ENCODE peak calls at places on chromosomes 12 and 14, in four cellular contexts. C is HCT116, E is PC-3, J is IMR-90. S is an unnamed sample. For H3K27me3, the result is how much of the 10 kb centered on the place peaks cover.

GRCh38 chr12:74780458-74781241 is 243.0 kb downstream of the ATXN7L3B start:
- DNase-seq in C (no peak), J (peak), E (peak), S (no peak)

GRCh38 chr14:105484069-105484996 is 2.4 kb upstream of the CRIP1 start:
- DNase-seq in E (no peak), J (no peak), C (no peak), S (no peak)

GRCh38 chr12:27818421-27818918 is 38.4 kb upstream of the MANSC4 start:
- DNase-seq in E (peak), C (no peak), J (peak), S (no peak)

GRCh38 chr12:117026921-117027250 is 72.3 kb downstream of the TESC start:
- DNase-seq in E (no peak), C (no peak), J (no peak), S (no peak)

GRCh38 chr14:34770901-34771300 is 56.5 kb upstream of the CFL2 start:
- DNase-seq in J (no peak), C (no peak), E (no peak), S (no peak)

GRCh38 chr14:94173471-94173884 is 644 bp upstream of the PPP4R4 start:
- DNase-seq in C (no peak), J (no peak), E (no peak), S (no peak)

GRCh38 chr12:68792952-68793351 is 15.0 kb upstream of the MDM2 start:
- DNase-seq in E (peak), J (peak), C (peak), S (peak)

GRCh38 chr14:105085766-105086165 is 20.5 kb upstream of the GPR132 start:
- DNase-seq in J (no peak), E (no peak), C (no peak), S (no peak)

GRCh38 chr14:99565383-99565782 is 38.6 kb downstream of the CCDC85C start:
- DNase-seq in C (no peak), J (no peak), E (peak), S (no peak)

GRCh38 chr14:100348779-100349708 is 25.9 kb downstream of the SLC25A47 start:
- DNase-seq in J (no peak), C (no peak), E (no peak), S (peak)

GRCh38 chr12:109385339-109386078 is 37.8 kb downstream of the MYO1H start:
- DNase-seq in E (peak), C (peak), J (peak), S (peak)

GRCh38 chr12:76879710-76880025 is 849 bp upstream of the CSRP2 start:
- DNase-seq in E (no peak), C (no peak), J (no peak), S (no peak)

GRCh38 chr12:41076114-41076513 is 112.0 kb upstream of the PDZRN4 start:
- DNase-seq in C (no peak), E (no peak), J (no peak), S (no peak)

GRCh38 chr12:98901189-98901588 is 256.1 kb downstream of the APAF1 start:
- DNase-seq in C (no peak), E (no peak), J (no peak), S (peak)

GRCh38 chr12:117468016-117468415 is 106.6 kb upstream of the NOS1 start:
- DNase-seq in J (no peak), C (no peak), E (no peak), S (no peak)

GRCh38 chr12:124923906-124924734 is 9.7 kb upstream of the UBC start:
- DNase-seq in J (peak), C (no peak), E (peak), S (peak)

GRCh38 chr12:3421191-3421590 is 69.8 kb upstream of the PRMT8 start:
- DNase-seq in J (no peak), C (no peak), E (no peak), S (peak)

GRCh38 chr12:3419538-3419937 is 71.5 kb upstream of the PRMT8 start:
- DNase-seq in C (no peak), J (no peak), E (no peak), S (no peak)

GRCh38 chr12:3418609-3419469 is 72.2 kb upstream of the PRMT8 start:
- DNase-seq in C (no peak), E (no peak), J (no peak), S (peak)

GRCh38 chr12:3421599-3421998 is 69.4 kb upstream of the PRMT8 start:
- DNase-seq in E (no peak), J (no peak), C (no peak), S (peak)

DNA sequence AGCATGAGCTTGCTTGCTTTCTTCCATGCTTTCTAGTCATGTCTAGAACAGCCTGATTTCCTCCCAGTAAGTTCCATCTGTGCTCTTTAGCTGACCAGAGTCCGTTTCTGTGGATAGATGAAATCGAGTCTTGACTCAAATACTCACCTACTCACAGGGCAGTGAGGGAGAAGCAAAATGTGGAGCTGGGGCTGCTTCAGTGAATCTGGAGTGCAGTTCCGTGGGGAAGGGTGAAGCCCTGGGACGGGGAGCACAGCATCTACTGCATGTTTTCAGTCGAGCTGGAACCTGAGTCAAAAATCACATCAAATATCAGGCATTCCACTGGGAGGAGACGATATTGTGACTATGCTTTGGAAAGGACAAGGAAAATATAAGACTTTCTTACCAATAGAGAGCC is 70.3 kb upstream of the PRMT8 start:
- DNase-seq in J (no peak), C (no peak), E (no peak), S (peak)
- H3K27me3 ChIP-seq in J (under half), C (under half), E (under half), S (under half)

GRCh38 chr12:58916153-58916709 is 4.1 kb downstream of the LRIG3 start:
- DNase-seq in E (no peak), J (no peak), C (no peak), S (no peak)
- H3K9ac ChIP-seq in E (no peak), J (peak), C (no peak), S (peak)

DNA sequence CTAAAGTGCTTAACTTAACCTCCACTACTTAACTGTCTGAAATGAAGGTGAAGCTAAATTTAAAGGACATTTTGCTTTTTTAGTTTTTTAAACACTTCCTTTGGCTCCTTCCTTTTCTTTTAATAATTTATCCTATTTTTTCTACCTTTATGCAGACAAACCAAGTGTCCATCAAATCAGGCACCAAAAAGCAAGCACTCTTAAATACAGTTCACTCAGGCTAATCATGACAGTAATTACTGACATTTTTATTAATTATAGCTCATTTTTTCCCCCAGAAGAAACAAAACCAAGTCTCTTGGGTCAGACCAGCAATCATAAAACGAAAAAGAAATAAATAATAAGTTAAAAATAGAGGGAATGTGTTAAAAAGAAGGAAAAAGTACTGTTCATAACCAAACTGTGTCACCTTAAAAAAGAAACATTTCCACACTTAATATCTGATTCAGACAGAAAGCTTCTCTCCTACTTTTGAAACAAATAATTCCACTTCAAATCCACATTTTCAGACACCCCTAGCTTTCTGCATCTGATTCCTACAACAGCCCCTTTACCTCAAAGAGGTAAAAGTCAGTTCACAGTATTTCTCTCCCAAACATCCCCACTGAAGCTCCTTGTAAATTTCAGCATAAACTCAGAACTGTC is 5.5 kb upstream of the CCND2 start:
- DNase-seq in C (no peak), E (no peak), J (no peak), S (no peak)
- TF ChIP-seq CTCF in C (no peak), E (no peak), J (no peak), S (no peak)

DNA sequence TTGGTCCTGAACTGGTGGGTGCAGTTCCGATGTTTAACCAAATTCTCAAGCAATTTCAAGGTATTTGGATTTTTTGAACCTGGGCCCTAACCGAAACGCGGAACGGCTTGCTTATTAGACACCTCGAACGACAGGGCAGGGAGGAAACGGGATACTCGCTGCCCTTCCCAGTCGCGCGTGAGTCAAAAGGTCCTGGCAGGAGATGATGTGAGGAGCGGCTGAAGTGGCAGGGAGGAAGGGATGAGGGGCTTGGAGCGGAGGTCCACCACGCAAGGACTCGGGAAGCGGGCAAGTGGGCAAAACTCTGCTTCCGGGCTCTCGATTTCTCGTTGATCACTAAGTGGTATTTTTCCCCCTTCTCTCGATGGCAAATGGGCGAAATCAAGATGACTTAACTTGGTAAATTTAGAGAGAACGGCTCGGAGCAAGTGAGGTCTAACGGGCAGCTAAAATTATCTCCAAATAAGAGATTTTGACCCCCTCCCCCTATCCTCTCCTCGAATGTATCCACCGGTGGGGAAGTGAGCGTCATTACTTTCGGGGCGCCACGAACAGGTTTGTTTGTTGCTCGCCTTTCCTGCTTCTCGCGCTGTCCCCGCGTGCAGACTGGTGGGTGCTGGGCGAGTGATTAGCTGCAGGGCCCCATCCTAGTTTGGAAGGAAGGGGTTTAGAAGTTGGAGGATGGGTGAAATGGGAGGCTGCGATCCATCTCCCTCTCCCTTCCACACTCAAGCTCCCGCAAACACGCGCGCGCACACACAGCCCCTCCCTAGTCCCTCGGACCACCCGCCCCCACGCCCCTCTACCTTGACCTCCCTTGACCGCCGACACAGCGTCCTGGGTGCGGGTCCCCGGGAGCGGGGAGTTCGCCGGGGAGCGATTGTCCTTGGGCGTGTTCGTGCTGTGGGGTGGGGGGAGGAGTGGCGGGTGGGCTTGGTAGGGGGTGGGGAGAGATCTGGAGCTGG is 987 bp upstream of the NTF3 start:
- DNase-seq in E (no peak), J (peak), C (no peak), S (peak)
- H3K27me3 ChIP-seq in E (under half), J (under half), C (under half), S (half or more)

GRCh38 chr14:64704743-64705405 is 650 bp downstream of the PLEKHG3 start:
- DNase-seq in C (no peak), J (peak), E (no peak), S (peak)
- H3K9ac ChIP-seq in C (peak), J (peak), E (peak), S (peak)

GRCh38 chr12:63445266-63445665 is 223.0 kb downstream of the DPY19L2 start:
- DNase-seq in J (no peak), E (no peak), C (no peak), S (no peak)

DNA sequence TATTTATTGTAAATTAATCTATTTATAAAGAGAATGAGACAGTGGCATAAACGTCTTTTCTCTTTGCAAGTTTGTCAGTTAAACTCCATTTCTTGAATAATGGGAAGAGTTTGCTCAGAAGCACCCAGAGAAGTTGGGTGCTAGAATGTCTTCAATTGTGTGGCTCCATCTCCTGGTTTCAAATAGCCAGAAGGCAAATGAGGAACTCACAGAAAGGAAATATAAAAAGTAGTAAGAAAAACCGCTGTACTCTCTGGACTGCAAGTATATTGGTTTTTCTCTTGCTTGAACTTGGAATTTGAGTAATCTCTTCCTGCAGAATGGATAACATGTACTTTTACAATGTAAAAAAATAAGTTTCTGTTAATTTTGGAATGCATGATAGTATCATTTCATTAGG is 217.5 kb downstream of the DPY19L2 start:
- DNase-seq in J (no peak), E (no peak), C (no peak), S (no peak)
- TF ChIP-seq CTCF in J (no peak), E (no peak), C (no peak), S (peak)

GRCh38 chr14:101397206-101397605 is 164.1 kb upstream of the DIO3 start:
- DNase-seq in E (no peak), J (no peak), C (no peak), S (no peak)
- H3K27me3 ChIP-seq in E (under half), J (under half), C (under half), S (under half)

GRCh38 chr14:77040309-77040994 is 11.9 kb upstream of the IRF2BPL start:
- DNase-seq in J (peak), C (peak), E (peak), S (peak)

GRCh38 chr14:77037886-77038511 is 9.5 kb upstream of the IRF2BPL start:
- DNase-seq in E (peak), J (no peak), C (no peak), S (no peak)

GRCh38 chr14:77040059-77040308 is 11.5 kb upstream of the IRF2BPL start:
- DNase-seq in J (no peak), E (no peak), C (no peak), S (no peak)

GRCh38 chr14:77040995-77041744 is 12.7 kb upstream of the IRF2BPL start:
- DNase-seq in E (peak), C (no peak), J (no peak), S (peak)

DNA sequence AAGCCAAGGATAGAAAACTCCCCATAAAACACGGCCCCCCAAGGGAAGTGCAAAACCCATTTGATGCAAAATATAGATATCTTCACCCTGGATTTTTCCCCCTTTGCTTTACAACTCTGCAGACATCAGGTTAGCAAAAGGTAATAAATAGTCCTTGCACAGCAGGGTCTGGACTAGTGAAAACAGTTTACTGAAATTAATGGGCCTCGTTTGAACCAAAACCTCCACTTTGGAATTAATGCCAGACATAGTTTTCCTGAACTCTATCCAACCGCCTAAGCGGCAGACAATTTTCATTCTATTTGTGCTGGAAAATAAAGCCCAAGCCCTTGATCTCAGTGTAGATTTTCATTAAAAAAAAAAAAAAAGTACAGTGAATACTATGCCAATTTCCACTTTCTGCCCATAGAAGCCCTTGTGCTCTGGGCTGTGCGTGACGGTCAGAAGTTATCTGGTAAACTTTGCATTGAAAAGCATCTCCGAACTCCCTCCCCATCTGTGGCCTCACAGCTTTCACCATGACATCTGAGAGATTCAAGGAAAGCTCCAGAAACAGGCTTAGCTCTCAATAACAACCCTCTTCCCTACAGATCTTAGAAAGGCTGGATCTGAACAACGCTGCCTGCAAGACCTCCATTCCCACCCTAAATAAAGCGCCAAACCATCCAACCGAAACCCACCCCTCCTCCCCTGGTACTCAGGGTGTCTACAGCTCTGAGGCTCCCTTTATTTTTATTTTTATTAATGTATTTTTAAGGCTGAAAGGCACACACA is 11.0 kb upstream of the IRF2BPL start:
- DNase-seq in E (no peak), J (peak), C (no peak), S (no peak)
- H3K9ac ChIP-seq in E (peak), J (peak), C (peak), S (no peak)

GRCh38 chr12:47739959-47740358 is 14.7 kb upstream of the ENDOU start:
- DNase-seq in J (no peak), E (no peak), C (no peak), S (no peak)

GRCh38 chr12:47739297-47739696 is 14.0 kb upstream of the ENDOU start:
- DNase-seq in E (no peak), C (no peak), J (no peak), S (no peak)

GRCh38 chr12:47741340-47741703 is 16.0 kb upstream of the ENDOU start:
- DNase-seq in J (no peak), C (peak), E (peak), S (no peak)

GRCh38 chr12:47742253-47742825 is 16.3 kb downstream of the RAPGEF3 start:
- DNase-seq in C (peak), E (peak), J (no peak), S (peak)

DNA sequence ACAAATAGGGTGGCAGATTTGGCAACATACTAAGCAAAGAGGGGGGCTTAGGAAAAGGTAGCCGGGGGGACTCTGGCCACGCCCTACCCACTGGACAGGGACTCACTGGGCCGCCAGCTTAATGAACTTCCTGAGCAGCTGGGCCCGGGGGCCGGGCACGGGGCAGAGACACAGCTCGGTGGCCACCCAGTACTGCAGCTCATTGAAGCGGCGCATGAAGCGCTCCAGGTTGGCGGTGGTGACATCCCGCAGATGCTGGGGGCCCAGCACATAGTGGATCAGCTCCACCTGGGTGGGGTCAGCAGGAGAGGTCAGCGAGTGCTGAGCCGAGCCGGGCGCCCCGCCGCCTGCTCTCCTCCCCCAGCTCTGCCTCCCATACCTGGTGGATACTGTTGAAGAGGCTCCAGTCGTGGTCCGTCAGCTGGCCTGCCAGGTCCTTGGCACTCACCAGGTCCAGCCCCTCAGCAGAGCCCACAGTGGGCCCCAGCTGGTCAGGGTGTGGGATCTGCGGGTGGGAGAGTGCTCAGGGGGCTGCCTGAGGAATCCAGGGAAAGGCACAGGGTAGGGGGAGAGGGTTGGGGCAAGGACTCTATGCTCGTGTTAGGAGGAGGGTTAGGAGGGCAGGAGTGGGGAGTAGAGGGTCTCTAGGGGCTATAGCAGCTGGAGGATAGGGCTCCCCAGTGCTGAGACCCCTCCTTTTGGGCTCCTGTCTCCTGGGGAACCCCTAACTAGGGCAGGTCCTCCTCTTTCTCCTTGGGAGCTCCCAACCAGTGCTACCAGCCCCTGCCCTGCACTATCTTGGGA is 15.4 kb upstream of the ENDOU start:
- DNase-seq in J (no peak), C (no peak), E (no peak), S (no peak)
- TF ChIP-seq CTCF in J (no peak), C (no peak), E (no peak), S (no peak)

S was measured in endodermal cell.